ENCODE peak calls at places on chromosomes 5 and 9, in eight cellular contexts. T is neural crest cell; Z is AG04450; M is epithelial cell of proximal tubule; F is neuronal stem cell; P is fibroblast of pulmonary artery; H is activated naive CD4-positive, alpha-beta T cell treated with anti-CD3 and anti-CD28 coated beads for 36 hours; I is cerebellar nuclear complex. W is an unnamed sample.
A peak's percentile ranks its signal among the peaks of the same experiment; 100 is the strongest.

GRCh38 chr5:98844865-98845264 is 71.4 kb downstream of the RGMB start:
- DNase-seq in T (no peak), Z (no peak), M (no peak), F (no peak), P (no peak), H (no peak), I (no peak), W (no peak)

GRCh38 chr5:158519433-158520025 is 580.2 kb downstream of the EBF1 start:
- DNase-seq in T (no peak), Z (no peak), M (no peak), F (no peak), P (no peak), H (no peak), I (no peak), W (no peak)

GRCh38 chr5:89282832-89283510 is 400.0 kb upstream of the MEF2C start:
- DNase-seq in T (no peak), Z (no peak), M (peak; percentile 63), F (no peak), P (peak; percentile 32), H (no peak), I (no peak), W (peak; percentile 59)

GRCh38 chr5:174720066-174720611 is 4.2 kb upstream of the MSX2 start:
- DNase-seq in T (no peak), Z (no peak), M (no peak), F (no peak), P (no peak), H (no peak), I (no peak), W (no peak)

GRCh38 chr5:72326298-72326649 is 6.1 kb downstream of the PTCD2 start:
- DNase-seq in T (no peak), Z (no peak), M (no peak), F (no peak), P (no peak), H (no peak), I (no peak), W (no peak)

GRCh38 chr5:158154226-158155005 is 295.5 kb upstream of the CLINT1 start:
- DNase-seq in T (no peak), Z (no peak), M (peak; percentile 94), F (no peak), P (peak; percentile 66), H (no peak), I (no peak), W (peak; percentile 82)

GRCh38 chr5:25119654-25120053 is 474.9 kb upstream of the CDH10 start:
- DNase-seq in T (no peak), Z (no peak), M (no peak), F (no peak), P (peak; percentile 1), H (no peak), I (no peak), W (peak; percentile 1)

GRCh38 chr5:131224387-131225191 is 39.3 kb upstream of the CDC42SE2 start:
- DNase-seq in T (no peak), Z (no peak), M (no peak), F (no peak), P (no peak), H (peak; percentile 30), I (no peak), W (peak; percentile 33)

GRCh38 chr5:115838885-115839518 is 2.4 kb downstream of the ATG12 start:
- DNase-seq in T (no peak), Z (no peak), M (no peak), F (peak; percentile 44), P (peak; percentile 69), H (peak; percentile 57), I (no peak), W (peak; percentile 72)

GRCh38 chr9:135152608-135153337 is 65.3 kb downstream of the OLFM1 start:
- DNase-seq in T (no peak), Z (no peak), M (no peak), F (no peak), P (no peak), H (no peak), I (no peak), W (no peak)

GRCh38 chr5:86786955-86787354 is 169.2 kb downstream of the COX7C start:
- DNase-seq in T (no peak), Z (no peak), M (no peak), F (peak; percentile 6), P (no peak), H (no peak), I (no peak), W (no peak)

GRCh38 chr5:73495772-73496346 is 2.4 kb upstream of the BTF3 start:
- DNase-seq in T (no peak), Z (no peak), M (no peak), F (no peak), P (no peak), H (no peak), I (no peak), W (no peak)

GRCh38 chr9:98222885-98223640 is 30.6 kb upstream of the CORO2A start:
- DNase-seq in T (no peak), Z (peak; percentile 97), M (peak; percentile 83), F (no peak), P (peak; percentile 97), H (no peak), I (no peak), W (peak; percentile 99)

GRCh38 chr5:54766748-54767147 is 218.6 kb downstream of the ESM1 start:
- DNase-seq in T (no peak), Z (no peak), M (no peak), F (no peak), P (no peak), H (no peak), I (no peak), W (no peak)

GRCh38 chr9:131010482-131011273 is 1.7 kb downstream of the LAMC3 start:
- DNase-seq in T (no peak), Z (no peak), M (no peak), F (no peak), P (no peak), H (no peak), I (no peak), W (no peak)

GRCh38 chr5:94745786-94746730 is 127.6 kb downstream of the SLF1 start:
- DNase-seq in T (no peak), Z (no peak), M (peak; percentile 10), F (no peak), P (peak; percentile 40), H (no peak), I (no peak), W (peak; percentile 50)

GRCh38 chr5:137822158-137822764 is 45.4 kb upstream of the MYOT start:
- DNase-seq in T (peak; percentile 47), Z (peak; percentile 3), M (no peak), F (peak; percentile 52), P (peak; percentile 60), H (peak; percentile 28), I (no peak), W (peak; percentile 65)

W was measured in choroid plexus epithelial cell.